ENCODE peak calls at places on chromosomes 13 and 19, in four cellular contexts. T, H, E and R are unnamed samples.

GRCh38 chr19:42850981-42851717 is 28.4 kb downstream of the PSG1 start:
- DNase-seq in H (no peak), E (peak), T (peak), R (no peak)

GRCh38 chr19:39335168-39335567 is 675 bp downstream of the GMFG start:
- DNase-seq in H (no peak), E (no peak), T (no peak), R (no peak)

GRCh38 chr19:741506-742131 is 9.3 kb upstream of the MISP start:
- DNase-seq in T (no peak), H (peak), E (no peak), R (no peak)

GRCh38 chr19:42254083-42254849 is 662 bp downstream of the ERF start:
- DNase-seq in T (peak), H (peak), E (peak), R (no peak)

GRCh38 chr19:23460656-23461055 is 65.4 kb upstream of the ZNF91 start:
- DNase-seq in E (no peak), H (no peak), T (no peak), R (no peak)

GRCh38 chr13:31946091-31946770 is 85.3 kb upstream of the FRY start:
- DNase-seq in H (no peak), T (no peak), E (peak), R (no peak)

GRCh38 chr13:21051675-21052074 is 9.7 kb downstream of the LATS2 start:
- DNase-seq in E (no peak), H (no peak), T (no peak), R (no peak)

GRCh38 chr19:33339016-33339749 is 34.3 kb upstream of the CEBPG start:
- DNase-seq in H (no peak), E (no peak), T (no peak), R (no peak)

GRCh38 chr19:47445937-47446402 is 25.7 kb downstream of the SLC8A2 start:
- DNase-seq in E (peak), T (no peak), H (peak), R (no peak)

GRCh38 chr13:38045278-38046048 is 175.9 kb upstream of the TRPC4 start:
- DNase-seq in E (peak), T (peak), H (peak), R (no peak)

GRCh38 chr13:99220199-99220931 is 19.7 kb downstream of the UBAC2 start:
- DNase-seq in H (no peak), T (no peak), E (no peak), R (no peak)

GRCh38 chr13:50220938-50221337 is 205.7 kb downstream of the KCNRG start:
- DNase-seq in H (no peak), T (peak), E (no peak), R (no peak)

GRCh38 chr13:103406967-103407366 is 340.8 kb upstream of the SLC10A2 start:
- DNase-seq in T (no peak), H (no peak), E (no peak), R (no peak)

GRCh38 chr13:103403814-103404213 is 337.6 kb upstream of the SLC10A2 start:
- DNase-seq in E (no peak), H (no peak), T (no peak), R (no peak)

DNA sequence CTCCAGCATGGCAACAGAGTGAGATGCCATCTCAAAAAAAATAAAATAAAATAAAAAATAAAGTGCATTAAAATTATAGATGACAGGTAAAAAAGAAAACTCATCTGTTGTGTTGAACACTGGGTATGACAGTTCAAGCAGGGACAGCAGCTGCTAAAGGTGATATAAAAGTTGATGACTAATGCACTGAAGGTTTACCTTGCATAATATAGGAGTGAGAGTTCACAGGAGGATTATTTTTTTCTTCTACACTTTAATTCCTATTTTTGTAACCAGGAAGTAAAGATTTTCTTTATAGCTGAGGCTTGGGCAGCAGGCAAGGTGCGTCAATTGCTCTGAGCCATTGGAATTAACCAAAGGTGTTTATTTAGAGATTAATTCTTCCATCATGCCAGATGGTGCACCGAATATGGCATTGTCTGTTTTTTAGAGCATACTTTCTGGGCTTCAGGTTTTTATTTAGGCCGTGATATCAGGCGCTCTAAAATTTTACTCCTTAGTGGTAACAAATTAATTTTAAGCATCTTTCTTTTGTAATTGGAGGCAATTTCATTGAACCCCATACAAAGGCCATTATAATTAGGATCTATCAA is 337.0 kb upstream of the SLC10A2 start:
- DNase-seq in H (no peak), T (no peak), E (no peak), R (no peak)
- TF ChIP-seq CTCF in H (no peak), T (no peak), E (no peak), R (no peak)

DNA sequence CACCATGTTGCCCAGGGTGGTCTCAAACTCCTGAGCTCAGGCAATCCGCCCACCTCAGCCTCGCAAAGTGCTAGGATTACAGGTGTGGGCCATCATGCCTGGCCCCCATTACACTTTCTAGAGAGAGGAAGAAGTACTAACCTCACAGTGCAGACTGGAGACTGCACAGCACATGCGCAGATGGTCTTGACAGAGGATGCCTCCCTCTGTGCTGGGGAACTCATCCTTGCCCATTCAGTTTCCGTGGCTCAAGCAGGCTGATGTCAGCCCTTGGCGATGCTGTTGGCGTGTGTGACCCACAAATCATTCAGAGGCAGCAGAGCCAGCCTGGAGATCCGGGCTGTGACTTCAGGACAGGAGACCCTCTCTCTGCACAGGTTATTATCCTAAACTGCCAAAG is 14.6 kb upstream of the FFAR2 start:
- DNase-seq in E (no peak), H (no peak), T (no peak), R (no peak)
- TF ChIP-seq CTCF in E (no peak), H (no peak), T (no peak), R (no peak)

DNA sequence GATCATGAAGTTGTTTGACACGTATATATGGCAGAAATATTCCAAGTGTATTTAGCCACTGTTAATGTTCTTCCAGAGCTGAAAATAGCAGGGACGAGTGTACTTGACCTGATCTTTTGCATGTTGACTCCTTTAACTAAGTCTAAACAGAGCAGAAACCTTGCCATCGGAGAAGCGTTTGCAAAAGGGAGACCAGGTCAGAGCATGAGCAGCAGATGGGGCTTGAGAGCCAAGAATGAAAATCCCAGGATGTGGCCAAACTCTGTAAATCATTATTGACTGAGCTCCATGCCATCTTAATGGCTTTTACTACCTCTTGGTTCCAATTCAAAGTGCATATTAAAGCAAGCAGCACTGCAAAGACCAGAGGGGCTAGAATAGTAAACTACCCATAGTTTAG is 55.5 kb downstream of the FAM216B start:
- DNase-seq in E (peak), H (no peak), T (peak), R (no peak)
- TF ChIP-seq CTCF in E (peak), H (no peak), T (peak), R (peak)

GRCh38 chr19:12035220-12036172 is at the start of gene ZNF433:
- DNase-seq in E (peak), H (peak), T (peak), R (peak)
- TF ChIP-seq CTCF in E (no peak), H (no peak), T (no peak), R (no peak)

DNA sequence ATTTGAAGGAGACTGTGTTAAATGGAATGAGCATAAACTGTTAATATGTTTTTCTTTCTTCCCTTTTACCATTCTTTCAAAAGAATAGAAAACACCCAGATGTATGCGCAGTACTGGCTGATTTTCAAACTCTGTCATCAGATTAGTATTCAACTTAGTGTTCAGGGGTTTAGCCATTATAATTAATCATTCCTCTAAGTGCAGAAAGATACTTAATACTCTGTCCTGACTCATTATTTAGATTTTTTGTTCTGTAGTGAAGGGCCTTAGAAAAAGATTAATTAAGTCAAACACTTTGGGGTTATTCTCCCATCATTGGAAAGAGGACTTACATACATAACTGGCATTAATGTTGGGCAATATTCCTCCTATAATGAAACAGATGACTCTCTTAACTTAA is 1316.7 kb upstream of the SLC10A2 start:
- DNase-seq in H (no peak), E (peak), T (peak), R (no peak)
- TF ChIP-seq CTCF in H (no peak), E (no peak), T (no peak), R (no peak)

GRCh38 chr13:30572859-30573275 is 44.9 kb upstream of the USPL1 start:
- DNase-seq in H (no peak), E (peak), T (peak), R (no peak)
- TF ChIP-seq CTCF in H (no peak), E (peak), T (peak), R (no peak)

GRCh38 chr13:107121793-107122192 is 553.9 kb upstream of the ARGLU1 start:
- DNase-seq in T (no peak), E (no peak), H (no peak), R (no peak)

GRCh38 chr13:107124730-107125129 is 556.8 kb upstream of the ARGLU1 start:
- DNase-seq in T (no peak), H (no peak), E (no peak), R (no peak)

GRCh38 chr13:107119989-107120881 is 552.3 kb upstream of the ARGLU1 start:
- DNase-seq in T (no peak), H (no peak), E (no peak), R (no peak)

GRCh38 chr13:107124129-107124718 is 556.3 kb upstream of the ARGLU1 start:
- DNase-seq in H (no peak), T (peak), E (peak), R (no peak)
- TF ChIP-seq CTCF in H (peak), T (peak), E (peak), R (peak)

DNA sequence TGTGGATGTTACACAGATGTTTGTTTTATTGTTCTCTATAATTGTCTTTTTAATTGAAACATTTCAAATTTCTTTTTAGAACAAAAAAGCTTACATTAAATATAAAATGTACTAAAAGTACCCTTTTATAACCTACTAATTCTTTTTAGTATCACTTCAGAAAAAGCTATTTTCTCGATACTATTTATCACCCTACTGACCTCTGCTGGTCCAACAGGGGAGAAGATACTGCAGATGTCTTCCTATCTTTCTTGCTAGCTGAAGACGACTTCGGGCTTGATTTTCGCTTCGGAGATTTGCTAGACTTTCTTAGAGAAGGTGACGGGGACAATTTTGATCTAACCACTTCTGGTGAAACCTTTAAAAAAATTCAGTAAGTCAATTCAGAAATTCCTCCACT is 42.4 kb downstream of the ZC3H13 start:
- DNase-seq in T (peak), E (peak), H (peak), R (no peak)
- TF ChIP-seq CTCF in T (peak), E (peak), H (peak), R (peak)